ENCODE peak calls at places on chromosomes 6 and 20, in six cellular contexts. One of them, this sample, is unnamed.

GRCh38 chr20:14599613-14600012 is 262.2 kb upstream of the FLRT3 start:
- DNase-seq in suprapubic skin: no peak
- DNase-seq in NCI-H1436: no peak
- DNase-seq in stimulated activated CD8-positive, alpha-beta memory T cell treated with anti-CD3 and anti-CD28 coated beads, Interleukin-2, amount 100 ng/mL, for 48 hours: no peak
- DNase-seq in T-cell: no peak
- DNase-seq in GM04504: no peak
- DNase-seq in this sample: no peak

GRCh38 chr20:45336530-45337366 is 11.5 kb downstream of the SDC4 start:
- DNase-seq in GM04504: peak; percentile 90
- DNase-seq in stimulated activated CD8-positive, alpha-beta memory T cell treated with anti-CD3 and anti-CD28 coated beads, Interleukin-2, amount 100 ng/mL, for 48 hours: no peak
- DNase-seq in T-cell: no peak
- DNase-seq in NCI-H1436: no peak
- DNase-seq in suprapubic skin: no peak
- DNase-seq in this sample: no peak

GRCh38 chr6:30196376-30196775 is 16.8 kb downstream of the TRIM26 start:
- DNase-seq in suprapubic skin: no peak
- DNase-seq in NCI-H1436: no peak
- DNase-seq in T-cell: no peak
- DNase-seq in stimulated activated CD8-positive, alpha-beta memory T cell treated with anti-CD3 and anti-CD28 coated beads, Interleukin-2, amount 100 ng/mL, for 48 hours: no peak
- DNase-seq in GM04504: no peak
- DNase-seq in this sample: no peak

GRCh38 chr6:87118054-87118453 is 23.1 kb upstream of the CGA start:
- DNase-seq in NCI-H1436: no peak
- DNase-seq in GM04504: no peak
- DNase-seq in stimulated activated CD8-positive, alpha-beta memory T cell treated with anti-CD3 and anti-CD28 coated beads, Interleukin-2, amount 100 ng/mL, for 48 hours: no peak
- DNase-seq in suprapubic skin: no peak
- DNase-seq in T-cell: no peak
- DNase-seq in this sample: no peak

GRCh38 chr6:149985506-149985937 is 21.8 kb downstream of the ULBP1 start:
- DNase-seq in stimulated activated CD8-positive, alpha-beta memory T cell treated with anti-CD3 and anti-CD28 coated beads, Interleukin-2, amount 100 ng/mL, for 48 hours: no peak
- DNase-seq in suprapubic skin: peak; percentile 56
- DNase-seq in NCI-H1436: no peak
- DNase-seq in GM04504: no peak
- DNase-seq in T-cell: no peak
- DNase-seq in this sample: no peak

GRCh38 chr6:94785514-94785913 is 791.8 kb upstream of the MANEA start:
- DNase-seq in suprapubic skin: no peak
- DNase-seq in GM04504: no peak
- DNase-seq in NCI-H1436: no peak
- DNase-seq in T-cell: no peak
- DNase-seq in stimulated activated CD8-positive, alpha-beta memory T cell treated with anti-CD3 and anti-CD28 coated beads, Interleukin-2, amount 100 ng/mL, for 48 hours: no peak
- DNase-seq in this sample: no peak

GRCh38 chr20:21981607-21982344 is 276.3 kb downstream of the PAX1 start:
- DNase-seq in GM04504: no peak
- DNase-seq in T-cell: no peak
- DNase-seq in NCI-H1436: no peak
- DNase-seq in stimulated activated CD8-positive, alpha-beta memory T cell treated with anti-CD3 and anti-CD28 coated beads, Interleukin-2, amount 100 ng/mL, for 48 hours: no peak
- DNase-seq in suprapubic skin: no peak
- DNase-seq in this sample: no peak

GRCh38 chr20:50729925-50730764 is 1.2 kb upstream of the PARD6B start:
- DNase-seq in NCI-H1436: no peak
- DNase-seq in suprapubic skin: no peak
- DNase-seq in GM04504: no peak
- DNase-seq in stimulated activated CD8-positive, alpha-beta memory T cell treated with anti-CD3 and anti-CD28 coated beads, Interleukin-2, amount 100 ng/mL, for 48 hours: no peak
- DNase-seq in T-cell: no peak
- DNase-seq in this sample: peak; percentile 59

GRCh38 chr20:1328680-1329330 is at the start of gene SDCBP2:
- DNase-seq in stimulated activated CD8-positive, alpha-beta memory T cell treated with anti-CD3 and anti-CD28 coated beads, Interleukin-2, amount 100 ng/mL, for 48 hours: no peak
- DNase-seq in GM04504: no peak
- DNase-seq in NCI-H1436: no peak
- DNase-seq in T-cell: no peak
- DNase-seq in suprapubic skin: peak; percentile 75
- DNase-seq in this sample: peak; percentile 58

GRCh38 chr6:15246217-15247211 is 645 bp downstream of the JARID2 start:
- DNase-seq in suprapubic skin: no peak
- DNase-seq in NCI-H1436: no peak
- DNase-seq in stimulated activated CD8-positive, alpha-beta memory T cell treated with anti-CD3 and anti-CD28 coated beads, Interleukin-2, amount 100 ng/mL, for 48 hours: no peak
- DNase-seq in GM04504: no peak
- DNase-seq in T-cell: peak; percentile 36
- DNase-seq in this sample: no peak

GRCh38 chr6:39086711-39087110 is 28.3 kb downstream of the SAYSD1 start:
- DNase-seq in T-cell: no peak
- DNase-seq in GM04504: no peak
- DNase-seq in NCI-H1436: no peak
- DNase-seq in suprapubic skin: no peak
- DNase-seq in stimulated activated CD8-positive, alpha-beta memory T cell treated with anti-CD3 and anti-CD28 coated beads, Interleukin-2, amount 100 ng/mL, for 48 hours: no peak
- DNase-seq in this sample: no peak

GRCh38 chr6:15417811-15418210 is 171.9 kb downstream of the JARID2 start:
- DNase-seq in suprapubic skin: no peak
- DNase-seq in NCI-H1436: no peak
- DNase-seq in T-cell: no peak
- DNase-seq in stimulated activated CD8-positive, alpha-beta memory T cell treated with anti-CD3 and anti-CD28 coated beads, Interleukin-2, amount 100 ng/mL, for 48 hours: no peak
- DNase-seq in GM04504: no peak
- DNase-seq in this sample: no peak

GRCh38 chr6:39263299-39264037 is 34.2 kb upstream of the KCNK5 start:
- DNase-seq in T-cell: no peak
- DNase-seq in stimulated activated CD8-positive, alpha-beta memory T cell treated with anti-CD3 and anti-CD28 coated beads, Interleukin-2, amount 100 ng/mL, for 48 hours: no peak
- DNase-seq in GM04504: no peak
- DNase-seq in NCI-H1436: peak; percentile 36
- DNase-seq in suprapubic skin: no peak
- DNase-seq in this sample: no peak

GRCh38 chr6:113405326-113406050 is 451.7 kb upstream of the MARCKS start:
- DNase-seq in stimulated activated CD8-positive, alpha-beta memory T cell treated with anti-CD3 and anti-CD28 coated beads, Interleukin-2, amount 100 ng/mL, for 48 hours: no peak
- DNase-seq in T-cell: no peak
- DNase-seq in GM04504: peak; percentile 58
- DNase-seq in NCI-H1436: no peak
- DNase-seq in suprapubic skin: no peak
- DNase-seq in this sample: no peak

GRCh38 chr6:117989086-117989485 is 82.0 kb downstream of the SLC35F1 start:
- DNase-seq in GM04504: no peak
- DNase-seq in T-cell: no peak
- DNase-seq in NCI-H1436: no peak
- DNase-seq in stimulated activated CD8-positive, alpha-beta memory T cell treated with anti-CD3 and anti-CD28 coated beads, Interleukin-2, amount 100 ng/mL, for 48 hours: no peak
- DNase-seq in suprapubic skin: no peak
- DNase-seq in this sample: no peak

GRCh38 chr6:121770943-121771342 is 335.5 kb downstream of the GJA1 start:
- DNase-seq in T-cell: no peak
- DNase-seq in suprapubic skin: no peak
- DNase-seq in stimulated activated CD8-positive, alpha-beta memory T cell treated with anti-CD3 and anti-CD28 coated beads, Interleukin-2, amount 100 ng/mL, for 48 hours: no peak
- DNase-seq in GM04504: no peak
- DNase-seq in NCI-H1436: no peak
- DNase-seq in this sample: no peak

GRCh38 chr6:1089860-1090259 is 222.0 kb upstream of the FOXQ1 start:
- DNase-seq in NCI-H1436: no peak
- DNase-seq in suprapubic skin: no peak
- DNase-seq in T-cell: no peak
- DNase-seq in stimulated activated CD8-positive, alpha-beta memory T cell treated with anti-CD3 and anti-CD28 coated beads, Interleukin-2, amount 100 ng/mL, for 48 hours: no peak
- DNase-seq in GM04504: no peak
- DNase-seq in this sample: no peak

GRCh38 chr6:21208114-21208795 is 385.3 kb upstream of the SOX4 start:
- DNase-seq in GM04504: no peak
- DNase-seq in NCI-H1436: no peak
- DNase-seq in T-cell: no peak
- DNase-seq in stimulated activated CD8-positive, alpha-beta memory T cell treated with anti-CD3 and anti-CD28 coated beads, Interleukin-2, amount 100 ng/mL, for 48 hours: no peak
- DNase-seq in suprapubic skin: no peak
- DNase-seq in this sample: no peak

GRCh38 chr20:24098886-24099285 is 110.3 kb upstream of the GGTLC1 start:
- DNase-seq in NCI-H1436: no peak
- DNase-seq in T-cell: no peak
- DNase-seq in suprapubic skin: no peak
- DNase-seq in GM04504: no peak
- DNase-seq in stimulated activated CD8-positive, alpha-beta memory T cell treated with anti-CD3 and anti-CD28 coated beads, Interleukin-2, amount 100 ng/mL, for 48 hours: no peak
- DNase-seq in this sample: no peak

GRCh38 chr6:158324136-158324535 is 11.9 kb downstream of the TULP4 start:
- DNase-seq in stimulated activated CD8-positive, alpha-beta memory T cell treated with anti-CD3 and anti-CD28 coated beads, Interleukin-2, amount 100 ng/mL, for 48 hours: no peak
- DNase-seq in suprapubic skin: no peak
- DNase-seq in GM04504: peak; percentile 38
- DNase-seq in T-cell: no peak
- DNase-seq in NCI-H1436: no peak
- DNase-seq in this sample: no peak

GRCh38 chr6:167683028-167683862 is 143.5 kb upstream of the AFDN start:
- DNase-seq in T-cell: no peak
- DNase-seq in GM04504: no peak
- DNase-seq in suprapubic skin: no peak
- DNase-seq in stimulated activated CD8-positive, alpha-beta memory T cell treated with anti-CD3 and anti-CD28 coated beads, Interleukin-2, amount 100 ng/mL, for 48 hours: no peak
- DNase-seq in NCI-H1436: no peak
- DNase-seq in this sample: no peak

GRCh38 chr6:72084992-72085569 is 198.7 kb downstream of the RIMS1 start:
- DNase-seq in T-cell: no peak
- DNase-seq in NCI-H1436: no peak
- DNase-seq in stimulated activated CD8-positive, alpha-beta memory T cell treated with anti-CD3 and anti-CD28 coated beads, Interleukin-2, amount 100 ng/mL, for 48 hours: no peak
- DNase-seq in suprapubic skin: no peak
- DNase-seq in GM04504: no peak
- DNase-seq in this sample: no peak

GRCh38 chr20:43893930-43894329 is 20.7 kb upstream of the TOX2 start:
- DNase-seq in suprapubic skin: no peak
- DNase-seq in stimulated activated CD8-positive, alpha-beta memory T cell treated with anti-CD3 and anti-CD28 coated beads, Interleukin-2, amount 100 ng/mL, for 48 hours: no peak
- DNase-seq in NCI-H1436: no peak
- DNase-seq in T-cell: no peak
- DNase-seq in GM04504: no peak
- DNase-seq in this sample: no peak

GRCh38 chr20:20637998-20638397 is 74.4 kb downstream of the RALGAPA2 start:
- DNase-seq in NCI-H1436: no peak
- DNase-seq in GM04504: no peak
- DNase-seq in stimulated activated CD8-positive, alpha-beta memory T cell treated with anti-CD3 and anti-CD28 coated beads, Interleukin-2, amount 100 ng/mL, for 48 hours: no peak
- DNase-seq in T-cell: no peak
- DNase-seq in suprapubic skin: no peak
- DNase-seq in this sample: no peak

GRCh38 chr20:57391439-57392129 is 388 bp downstream of the RBM38 start:
- DNase-seq in NCI-H1436: no peak
- DNase-seq in stimulated activated CD8-positive, alpha-beta memory T cell treated with anti-CD3 and anti-CD28 coated beads, Interleukin-2, amount 100 ng/mL, for 48 hours: no peak
- DNase-seq in T-cell: no peak
- DNase-seq in GM04504: no peak
- DNase-seq in suprapubic skin: no peak
- DNase-seq in this sample: no peak

GRCh38 chr6:56552212-56553130 is 90.2 kb downstream of the DST start:
- DNase-seq in stimulated activated CD8-positive, alpha-beta memory T cell treated with anti-CD3 and anti-CD28 coated beads, Interleukin-2, amount 100 ng/mL, for 48 hours: no peak
- DNase-seq in T-cell: no peak
- DNase-seq in GM04504: no peak
- DNase-seq in suprapubic skin: no peak
- DNase-seq in NCI-H1436: no peak
- DNase-seq in this sample: no peak

GRCh38 chr6:5869261-5869660 is 137.5 kb downstream of the NRN1 start:
- DNase-seq in suprapubic skin: no peak
- DNase-seq in stimulated activated CD8-positive, alpha-beta memory T cell treated with anti-CD3 and anti-CD28 coated beads, Interleukin-2, amount 100 ng/mL, for 48 hours: no peak
- DNase-seq in T-cell: no peak
- DNase-seq in NCI-H1436: no peak
- DNase-seq in GM04504: no peak
- DNase-seq in this sample: no peak

GRCh38 chr6:113620372-113620771 is 236.8 kb upstream of the MARCKS start:
- DNase-seq in stimulated activated CD8-positive, alpha-beta memory T cell treated with anti-CD3 and anti-CD28 coated beads, Interleukin-2, amount 100 ng/mL, for 48 hours: no peak
- DNase-seq in NCI-H1436: no peak
- DNase-seq in GM04504: no peak
- DNase-seq in T-cell: no peak
- DNase-seq in suprapubic skin: no peak
- DNase-seq in this sample: no peak

GRCh38 chr6:124478906-124479305 is 483.3 kb upstream of the RNF217 start:
- DNase-seq in T-cell: no peak
- DNase-seq in stimulated activated CD8-positive, alpha-beta memory T cell treated with anti-CD3 and anti-CD28 coated beads, Interleukin-2, amount 100 ng/mL, for 48 hours: no peak
- DNase-seq in NCI-H1436: no peak
- DNase-seq in GM04504: no peak
- DNase-seq in suprapubic skin: no peak
- DNase-seq in this sample: no peak

GRCh38 chr6:163627274-163628062 is 212.9 kb downstream of the QKI start:
- DNase-seq in T-cell: no peak
- DNase-seq in stimulated activated CD8-positive, alpha-beta memory T cell treated with anti-CD3 and anti-CD28 coated beads, Interleukin-2, amount 100 ng/mL, for 48 hours: no peak
- DNase-seq in suprapubic skin: no peak
- DNase-seq in NCI-H1436: no peak
- DNase-seq in GM04504: no peak
- DNase-seq in this sample: no peak

GRCh38 chr6:134026597-134026996 is 25.8 kb downstream of the SLC2A12 start:
- DNase-seq in suprapubic skin: no peak
- DNase-seq in GM04504: no peak
- DNase-seq in T-cell: no peak
- DNase-seq in NCI-H1436: no peak
- DNase-seq in stimulated activated CD8-positive, alpha-beta memory T cell treated with anti-CD3 and anti-CD28 coated beads, Interleukin-2, amount 100 ng/mL, for 48 hours: no peak
- DNase-seq in this sample: no peak

GRCh38 chr6:118660218-118660569 is 8.8 kb upstream of the CEP85L start:
- DNase-seq in NCI-H1436: peak; percentile 86
- DNase-seq in suprapubic skin: no peak
- DNase-seq in T-cell: peak; percentile 58
- DNase-seq in GM04504: no peak
- DNase-seq in stimulated activated CD8-positive, alpha-beta memory T cell treated with anti-CD3 and anti-CD28 coated beads, Interleukin-2, amount 100 ng/mL, for 48 hours: no peak
- DNase-seq in this sample: peak; percentile 71

GRCh38 chr6:21504790-21505189 is 88.8 kb upstream of the SOX4 start:
- DNase-seq in NCI-H1436: no peak
- DNase-seq in T-cell: no peak
- DNase-seq in GM04504: no peak
- DNase-seq in stimulated activated CD8-positive, alpha-beta memory T cell treated with anti-CD3 and anti-CD28 coated beads, Interleukin-2, amount 100 ng/mL, for 48 hours: no peak
- DNase-seq in suprapubic skin: no peak
- DNase-seq in this sample: no peak

GRCh38 chr6:25660512-25660911 is 8.5 kb downstream of the SCGN start:
- DNase-seq in suprapubic skin: no peak
- DNase-seq in stimulated activated CD8-positive, alpha-beta memory T cell treated with anti-CD3 and anti-CD28 coated beads, Interleukin-2, amount 100 ng/mL, for 48 hours: peak; percentile 19
- DNase-seq in NCI-H1436: no peak
- DNase-seq in T-cell: no peak
- DNase-seq in GM04504: peak; percentile 24
- DNase-seq in this sample: no peak

This sample was measured in type B pancreatic cell.